ENCODE peak calls at places on chromosomes 2 and 18, in seven cellular contexts. One of them, this sample, is unnamed.

GRCh38 chr2:29071032-29071975 is 3.0 kb downstream of the PCARE start:
- DNase-seq in GM04503: no peak
- DNase-seq in WTC11: no peak
- DNase-seq in EL: no peak
- DNase-seq in naive thymus-derived CD8-positive, alpha-beta T cell: no peak
- DNase-seq in GM03348: no peak
- DNase-seq in stimulated activated CD4-positive, alpha-beta T cell treated with anti-CD3 and anti-CD28 coated beads, TNF-alpha, amount 100 ng/mL, for 4 hours: no peak
- DNase-seq in this sample: no peak

GRCh38 chr2:140880573-140880972 is 1250.2 kb downstream of the LRP1B start:
- DNase-seq in GM04503: no peak
- DNase-seq in GM03348: no peak
- DNase-seq in WTC11: no peak
- DNase-seq in EL: peak; percentile 6
- DNase-seq in stimulated activated CD4-positive, alpha-beta T cell treated with anti-CD3 and anti-CD28 coated beads, TNF-alpha, amount 100 ng/mL, for 4 hours: no peak
- DNase-seq in naive thymus-derived CD8-positive, alpha-beta T cell: no peak
- DNase-seq in this sample: no peak

GRCh38 chr2:763766-764525 is 86.7 kb upstream of the TMEM18 start:
- DNase-seq in GM03348: no peak
- DNase-seq in WTC11: no peak
- DNase-seq in stimulated activated CD4-positive, alpha-beta T cell treated with anti-CD3 and anti-CD28 coated beads, TNF-alpha, amount 100 ng/mL, for 4 hours: no peak
- DNase-seq in naive thymus-derived CD8-positive, alpha-beta T cell: no peak
- DNase-seq in EL: peak; percentile 74
- DNase-seq in GM04503: peak; percentile 12
- DNase-seq in this sample: no peak

GRCh38 chr2:9945596-9945995 is 5.9 kb upstream of the GRHL1 start:
- DNase-seq in naive thymus-derived CD8-positive, alpha-beta T cell: no peak
- DNase-seq in EL: no peak
- DNase-seq in GM03348: no peak
- DNase-seq in stimulated activated CD4-positive, alpha-beta T cell treated with anti-CD3 and anti-CD28 coated beads, TNF-alpha, amount 100 ng/mL, for 4 hours: no peak
- DNase-seq in WTC11: no peak
- DNase-seq in GM04503: no peak
- DNase-seq in this sample: no peak

GRCh38 chr2:189534854-189535253 is 45.7 kb downstream of the SLC40A1 start:
- DNase-seq in stimulated activated CD4-positive, alpha-beta T cell treated with anti-CD3 and anti-CD28 coated beads, TNF-alpha, amount 100 ng/mL, for 4 hours: no peak
- DNase-seq in WTC11: no peak
- DNase-seq in GM03348: peak; percentile 59
- DNase-seq in GM04503: peak; percentile 74
- DNase-seq in EL: peak; percentile 65
- DNase-seq in naive thymus-derived CD8-positive, alpha-beta T cell: no peak
- DNase-seq in this sample: no peak

GRCh38 chr2:237315881-237316225 is 98.1 kb downstream of the COL6A3 start:
- DNase-seq in stimulated activated CD4-positive, alpha-beta T cell treated with anti-CD3 and anti-CD28 coated beads, TNF-alpha, amount 100 ng/mL, for 4 hours: no peak
- DNase-seq in GM03348: no peak
- DNase-seq in WTC11: no peak
- DNase-seq in EL: no peak
- DNase-seq in naive thymus-derived CD8-positive, alpha-beta T cell: no peak
- DNase-seq in GM04503: no peak
- DNase-seq in this sample: no peak

GRCh38 chr2:227848586-227848985 is 22.8 kb upstream of the DAW1 start:
- DNase-seq in EL: no peak
- DNase-seq in GM03348: no peak
- DNase-seq in stimulated activated CD4-positive, alpha-beta T cell treated with anti-CD3 and anti-CD28 coated beads, TNF-alpha, amount 100 ng/mL, for 4 hours: no peak
- DNase-seq in WTC11: no peak
- DNase-seq in naive thymus-derived CD8-positive, alpha-beta T cell: no peak
- DNase-seq in GM04503: no peak
- DNase-seq in this sample: no peak

GRCh38 chr2:94273242-94273641 is 598.0 kb upstream of the TEKT4 start:
- DNase-seq in GM03348: no peak
- DNase-seq in WTC11: no peak
- DNase-seq in GM04503: no peak
- DNase-seq in stimulated activated CD4-positive, alpha-beta T cell treated with anti-CD3 and anti-CD28 coated beads, TNF-alpha, amount 100 ng/mL, for 4 hours: no peak
- DNase-seq in EL: no peak
- DNase-seq in naive thymus-derived CD8-positive, alpha-beta T cell: no peak
- DNase-seq in this sample: no peak

GRCh38 chr2:105809099-105809473 is 64.4 kb downstream of the NCK2 start:
- DNase-seq in WTC11: no peak
- DNase-seq in stimulated activated CD4-positive, alpha-beta T cell treated with anti-CD3 and anti-CD28 coated beads, TNF-alpha, amount 100 ng/mL, for 4 hours: no peak
- DNase-seq in GM04503: no peak
- DNase-seq in GM03348: no peak
- DNase-seq in naive thymus-derived CD8-positive, alpha-beta T cell: no peak
- DNase-seq in EL: no peak
- DNase-seq in this sample: no peak

GRCh38 chr2:17879137-17879912 is 858 bp downstream of the KCNS3 start:
- DNase-seq in naive thymus-derived CD8-positive, alpha-beta T cell: no peak
- DNase-seq in EL: peak; percentile 70
- DNase-seq in GM03348: peak; percentile 93
- DNase-seq in WTC11: peak; percentile 87
- DNase-seq in GM04503: peak; percentile 34
- DNase-seq in stimulated activated CD4-positive, alpha-beta T cell treated with anti-CD3 and anti-CD28 coated beads, TNF-alpha, amount 100 ng/mL, for 4 hours: no peak
- DNase-seq in this sample: no peak

GRCh38 chr18:8252371-8252770 is 356.9 kb upstream of the RAB12 start:
- DNase-seq in stimulated activated CD4-positive, alpha-beta T cell treated with anti-CD3 and anti-CD28 coated beads, TNF-alpha, amount 100 ng/mL, for 4 hours: no peak
- DNase-seq in WTC11: no peak
- DNase-seq in GM03348: no peak
- DNase-seq in GM04503: no peak
- DNase-seq in EL: no peak
- DNase-seq in naive thymus-derived CD8-positive, alpha-beta T cell: no peak
- DNase-seq in this sample: no peak

GRCh38 chr18:25349131-25349925 is 2.6 kb downstream of the ZNF521 start:
- DNase-seq in GM04503: no peak
- DNase-seq in stimulated activated CD4-positive, alpha-beta T cell treated with anti-CD3 and anti-CD28 coated beads, TNF-alpha, amount 100 ng/mL, for 4 hours: no peak
- DNase-seq in EL: peak; percentile 45
- DNase-seq in WTC11: peak; percentile 33
- DNase-seq in GM03348: peak; percentile 69
- DNase-seq in naive thymus-derived CD8-positive, alpha-beta T cell: no peak
- DNase-seq in this sample: no peak

GRCh38 chr2:6724572-6725140 is 141.1 kb downstream of the CMPK2 start:
- DNase-seq in naive thymus-derived CD8-positive, alpha-beta T cell: no peak
- DNase-seq in WTC11: no peak
- DNase-seq in stimulated activated CD4-positive, alpha-beta T cell treated with anti-CD3 and anti-CD28 coated beads, TNF-alpha, amount 100 ng/mL, for 4 hours: no peak
- DNase-seq in GM03348: no peak
- DNase-seq in EL: no peak
- DNase-seq in GM04503: no peak
- DNase-seq in this sample: no peak

GRCh38 chr2:210169871-210170441 is 1.3 kb downstream of the KANSL1L start:
- DNase-seq in WTC11: no peak
- DNase-seq in GM03348: peak; percentile 21
- DNase-seq in stimulated activated CD4-positive, alpha-beta T cell treated with anti-CD3 and anti-CD28 coated beads, TNF-alpha, amount 100 ng/mL, for 4 hours: no peak
- DNase-seq in GM04503: peak; percentile 46
- DNase-seq in naive thymus-derived CD8-positive, alpha-beta T cell: no peak
- DNase-seq in EL: peak; percentile 58
- DNase-seq in this sample: no peak

GRCh38 chr18:77086034-77086433 is 46.5 kb downstream of the MBP start:
- DNase-seq in naive thymus-derived CD8-positive, alpha-beta T cell: no peak
- DNase-seq in GM03348: peak; percentile 82
- DNase-seq in WTC11: no peak
- DNase-seq in GM04503: peak; percentile 72
- DNase-seq in stimulated activated CD4-positive, alpha-beta T cell treated with anti-CD3 and anti-CD28 coated beads, TNF-alpha, amount 100 ng/mL, for 4 hours: no peak
- DNase-seq in EL: peak; percentile 73
- DNase-seq in this sample: no peak

GRCh38 chr2:133666621-133667020 is 98.4 kb upstream of the NCKAP5 start:
- DNase-seq in GM04503: no peak
- DNase-seq in stimulated activated CD4-positive, alpha-beta T cell treated with anti-CD3 and anti-CD28 coated beads, TNF-alpha, amount 100 ng/mL, for 4 hours: no peak
- DNase-seq in naive thymus-derived CD8-positive, alpha-beta T cell: no peak
- DNase-seq in WTC11: no peak
- DNase-seq in GM03348: peak; percentile 2
- DNase-seq in EL: peak; percentile 17
- DNase-seq in this sample: no peak

GRCh38 chr18:21179590-21180220 is 62.3 kb upstream of the GREB1L start:
- DNase-seq in EL: peak; percentile 70
- DNase-seq in GM04503: no peak
- DNase-seq in naive thymus-derived CD8-positive, alpha-beta T cell: peak; percentile 33
- DNase-seq in WTC11: peak; percentile 59
- DNase-seq in GM03348: peak; percentile 73
- DNase-seq in stimulated activated CD4-positive, alpha-beta T cell treated with anti-CD3 and anti-CD28 coated beads, TNF-alpha, amount 100 ng/mL, for 4 hours: no peak
- DNase-seq in this sample: peak; percentile 5

GRCh38 chr2:217399288-217399687 is 539.4 kb upstream of the TNP1 start:
- DNase-seq in stimulated activated CD4-positive, alpha-beta T cell treated with anti-CD3 and anti-CD28 coated beads, TNF-alpha, amount 100 ng/mL, for 4 hours: no peak
- DNase-seq in GM03348: peak; percentile 58
- DNase-seq in naive thymus-derived CD8-positive, alpha-beta T cell: no peak
- DNase-seq in GM04503: no peak
- DNase-seq in EL: peak; percentile 81
- DNase-seq in WTC11: no peak
- DNase-seq in this sample: no peak

This sample was measured in T-cell.